ENCODE peak calls at places on chromosome 12, in five cellular contexts. H, R, V, N and P are unnamed samples. For H3K4me1, the result is how much of the 10 kb centered on the place peaks cover.

GRCh38 chr12:132610896-132611602 is 667 bp upstream of the LRCOL1 start:
- DNase-seq in H (no peak), R (no peak), V (no peak), N (no peak), P (no peak)

GRCh38 chr12:27751386-27752047 is 28.5 kb upstream of the KLHL42 start:
- DNase-seq in H (peak), R (no peak), V (peak), N (no peak), P (no peak)

GRCh38 chr12:101697197-101697929 is at the start of gene CHPT1:
- DNase-seq in H (peak), R (no peak), V (peak), N (peak), P (peak)

GRCh38 chr12:38907171-38907923 is 2.0 kb upstream of the CPNE8 start:
- DNase-seq in H (no peak), R (no peak), V (no peak), N (no peak), P (no peak)

GRCh38 chr12:31478425-31478824 is 112.5 kb downstream of the DENND5B start:
- DNase-seq in H (no peak), R (no peak), V (no peak), N (no peak), P (no peak)

GRCh38 chr12:2283910-2284309 is 231.1 kb downstream of the CACNA1C start:
- DNase-seq in H (no peak), R (no peak), V (no peak), N (no peak), P (no peak)

GRCh38 chr12:116629451-116629850 is 70.3 kb downstream of the MAP1LC3B2 start:
- DNase-seq in H (no peak), R (no peak), V (no peak), N (no peak), P (no peak)

GRCh38 chr12:124636138-124636968 is 68.9 kb upstream of the NCOR2 start:
- DNase-seq in H (peak), R (peak), V (peak), N (no peak), P (no peak)

GRCh38 chr12:93127582-93128331 is 198.7 kb upstream of the EEA1 start:
- DNase-seq in H (peak), R (no peak), V (peak), N (peak), P (peak)

GRCh38 chr12:20415641-20416040 is 47.3 kb downstream of the PDE3A start:
- DNase-seq in H (no peak), R (no peak), V (no peak), N (no peak), P (no peak)

GRCh38 chr12:6377667-6377994 is 2.3 kb upstream of the SCNN1A start:
- DNase-seq in H (no peak), R (no peak), V (peak), N (no peak), P (no peak)

GRCh38 chr12:116432321-116432750 is 126.8 kb upstream of the MAP1LC3B2 start:
- DNase-seq in H (no peak), R (no peak), V (no peak), N (no peak), P (no peak)

GRCh38 chr12:93567174-93567573 is 5.3 kb upstream of the SOCS2 start:
- DNase-seq in H (no peak), R (no peak), V (no peak), N (no peak), P (no peak)

GRCh38 chr12:50824914-50825313 is 17.8 kb upstream of the TMPRSS12 start:
- DNase-seq in H (no peak), R (no peak), V (no peak), N (no peak), P (peak)

GRCh38 chr12:50822082-50822481 is 20.6 kb upstream of the TMPRSS12 start:
- DNase-seq in H (no peak), R (no peak), V (no peak), N (no peak), P (no peak)

GRCh38 chr12:50820177-50820576 is 22.5 kb upstream of the TMPRSS12 start:
- DNase-seq in H (no peak), R (no peak), V (no peak), N (no peak), P (no peak)

GRCh38 chr12:50828121-50828520 is 14.6 kb upstream of the TMPRSS12 start:
- DNase-seq in H (no peak), R (no peak), V (no peak), N (no peak), P (no peak)

DNA sequence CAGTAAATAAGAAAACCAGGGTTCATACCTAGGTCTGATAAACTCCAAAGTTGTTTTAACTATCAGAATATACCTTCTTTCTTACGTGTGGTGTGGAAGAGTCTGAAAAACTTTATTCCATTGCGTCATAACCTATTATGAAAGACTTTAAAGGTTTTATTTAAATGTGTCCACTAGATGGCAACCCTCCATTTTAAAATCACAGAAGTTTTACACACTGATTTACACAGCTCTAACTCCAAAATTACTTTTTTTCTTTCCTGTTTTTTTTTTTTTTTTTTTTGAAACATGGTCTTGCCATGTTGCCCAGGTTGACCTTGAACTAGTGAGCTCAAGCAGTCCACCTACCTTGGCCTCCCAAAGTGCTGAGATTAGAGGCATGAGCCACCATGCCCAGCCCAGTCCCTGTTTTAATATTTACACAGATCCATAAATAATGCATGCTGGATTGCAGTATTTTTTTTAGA is 17.3 kb upstream of the TMPRSS12 start:
- DNase-seq in H (peak), R (no peak), V (peak), N (peak), P (peak)
- TF ChIP-seq JUNB in H (no peak), R (no peak), V (no peak), N (no peak), P (no peak)

GRCh38 chr12:19411234-19412221 is 27.8 kb upstream of the AEBP2 start:
- DNase-seq in H (no peak), R (no peak), V (no peak), N (no peak), P (peak)
- TF ChIP-seq REST in H (no peak), R (no peak), V (no peak), N (no peak), P (no peak)

GRCh38 chr12:88113871-88114270 is 28.0 kb downstream of the CEP290 start:
- DNase-seq in H (no peak), R (no peak), V (no peak), N (no peak), P (no peak)
- H3K4me1 ChIP-seq in H (under half), R (under half), V (under half), N (under half), P (under half)

GRCh38 chr12:64882687-64883086 is 58.2 kb downstream of the TBC1D30 start:
- DNase-seq in H (no peak), R (no peak), V (no peak), N (no peak), P (no peak)
- TF ChIP-seq JUNB in H (no peak), R (no peak), V (no peak), N (no peak), P (no peak)

GRCh38 chr12:14260011-14260993 is 105.2 kb upstream of the ATF7IP start:
- DNase-seq in H (peak), R (no peak), V (peak), N (peak), P (peak)
- TF ChIP-seq REST in H (no peak), R (no peak), V (no peak), N (no peak), P (peak)

GRCh38 chr12:53999596-54000104 is 311 bp upstream of the HOXC9 start:
- DNase-seq in H (peak), R (no peak), V (peak), N (peak), P (peak)
- H3K4me1 ChIP-seq in H (half or more), R (under half), V (under half), N (under half), P (under half)

DNA sequence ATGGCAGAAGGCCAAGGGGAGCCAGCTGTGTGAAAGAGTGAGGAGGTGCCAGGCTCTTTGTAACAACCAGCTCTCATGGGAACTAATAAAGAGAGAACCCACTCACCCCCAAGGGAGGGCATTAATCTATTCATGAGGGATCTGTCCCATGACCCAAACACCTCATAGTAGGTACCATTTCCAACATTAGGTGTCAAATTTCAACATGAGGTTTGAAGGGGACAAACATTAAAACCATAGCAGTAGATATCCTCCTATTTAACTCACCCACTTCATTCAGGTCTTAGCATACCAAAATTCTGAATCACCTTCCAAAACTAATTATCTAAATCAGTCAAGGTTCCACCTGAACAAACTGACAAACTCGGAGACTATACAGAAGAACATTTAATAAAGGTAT is 75.3 kb downstream of the PPFIA2 start:
- DNase-seq in H (no peak), R (no peak), V (no peak), N (no peak), P (no peak)
- TF ChIP-seq JUNB in H (no peak), R (no peak), V (no peak), N (no peak), P (no peak)

DNA sequence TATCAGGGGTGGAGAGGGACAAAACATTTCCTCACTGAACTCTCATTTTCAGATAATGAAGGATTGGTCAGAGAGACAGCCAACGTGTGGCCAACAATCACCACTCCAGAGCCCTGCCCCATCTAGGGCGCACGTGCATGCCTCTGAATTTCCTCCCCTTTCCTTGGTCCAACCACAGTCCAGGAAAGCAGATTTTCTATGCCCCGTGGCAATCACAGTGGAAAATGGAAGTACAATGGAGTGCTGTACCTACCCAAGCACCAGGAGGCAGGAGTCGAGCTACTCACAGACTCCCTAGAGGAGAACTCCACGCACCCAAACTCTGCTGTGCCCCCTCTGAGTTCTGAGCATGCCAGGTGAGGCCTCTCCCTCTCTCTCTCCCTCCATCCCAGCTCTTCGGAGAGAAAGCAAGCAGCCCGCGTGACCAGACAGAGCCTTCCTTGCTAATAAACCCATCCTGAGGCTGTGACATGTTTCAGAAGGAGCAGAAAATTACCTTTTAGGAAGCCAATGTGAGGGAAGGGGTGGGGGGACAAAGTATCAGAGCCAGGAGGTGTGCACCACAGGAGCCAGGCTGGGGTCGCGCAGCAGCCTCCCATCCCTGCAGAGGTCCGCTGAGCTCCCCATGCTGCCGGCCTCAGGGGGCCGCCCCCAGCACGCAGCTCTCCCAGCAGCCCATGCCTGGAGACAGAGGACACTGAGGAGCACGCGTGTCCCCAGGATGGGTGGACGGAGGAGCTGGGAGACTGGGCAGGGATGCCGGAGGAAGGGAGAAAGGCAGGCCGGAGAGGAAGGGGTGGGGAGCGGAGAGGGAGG is 73.4 kb downstream of the PITPNM2 start:
- DNase-seq in H (no peak), R (no peak), V (no peak), N (no peak), P (no peak)
- TF ChIP-seq REST in H (no peak), R (no peak), V (no peak), N (no peak), P (no peak)

DNA sequence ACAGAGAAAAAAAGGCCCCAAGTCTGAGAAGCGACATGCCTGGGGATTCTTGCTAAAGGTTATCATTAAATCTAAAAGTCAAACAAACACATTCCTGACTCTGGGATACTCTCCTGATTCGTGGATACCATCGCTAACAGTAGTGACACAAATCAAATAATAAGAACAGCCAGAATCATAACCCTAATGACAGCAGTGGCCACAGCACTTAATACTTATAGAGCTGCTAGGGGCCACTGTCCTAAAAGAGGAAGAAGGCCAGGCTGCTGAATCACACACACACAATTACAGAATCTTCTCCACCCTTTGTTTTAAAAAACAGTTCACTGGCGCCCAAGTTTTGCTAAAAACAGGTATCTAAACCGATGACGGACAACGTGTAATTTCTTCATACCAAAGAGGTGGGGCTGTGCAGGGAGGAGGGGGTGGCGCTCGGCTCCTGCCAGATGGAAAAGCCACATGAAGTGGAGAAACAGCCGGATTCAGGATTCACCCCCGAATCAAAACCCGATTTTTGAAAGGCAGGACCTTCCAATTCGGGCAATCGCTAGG is 1.1 kb downstream of the CLIP1 start:
- DNase-seq in H (peak), R (no peak), V (peak), N (peak), P (no peak)
- H3K4me1 ChIP-seq in H (under half), R (under half), V (under half), N (half or more), P (under half)

DNA sequence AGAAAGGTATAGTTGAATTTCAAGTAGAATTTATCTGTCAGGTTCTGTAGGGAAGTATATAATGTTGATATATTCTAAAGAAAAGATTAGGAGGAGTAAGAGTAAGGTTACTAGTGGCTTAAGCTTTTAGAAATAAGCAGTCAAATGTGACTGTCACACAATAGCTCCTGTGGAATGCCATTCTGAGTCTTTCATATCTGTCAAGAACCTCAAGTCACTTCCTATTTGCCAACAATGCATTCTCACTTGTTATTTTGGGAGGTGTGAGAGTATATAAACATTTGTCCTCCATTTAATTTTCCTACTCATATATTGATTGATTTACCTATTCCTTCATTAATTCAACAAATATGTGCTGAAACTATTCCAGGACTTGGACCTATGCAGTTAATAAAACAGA is 11.7 kb downstream of the CLEC9A start:
- DNase-seq in H (no peak), R (no peak), V (no peak), N (no peak), P (no peak)
- TF ChIP-seq JUNB in H (no peak), R (no peak), V (no peak), N (no peak), P (no peak)